ENCODE peak calls at places on chromosomes 16 and 17, in four cellular contexts. H is NB4, T is stomach, Q is RCC 7860. P is an unnamed sample.

GRCh38 chr16:80440691-80441090 is 100.1 kb upstream of the DYNLRB2 start:
- DNase-seq in H (no peak), T (no peak), Q (no peak), P (no peak)

GRCh38 chr16:55058576-55058975 is 127.9 kb downstream of the IRX5 start:
- DNase-seq in H (no peak), T (no peak), Q (no peak), P (no peak)

GRCh38 chr17:34633351-34633750 is 54.0 kb downstream of the TMEM132E start:
- DNase-seq in H (no peak), T (no peak), Q (no peak), P (no peak)

GRCh38 chr17:82356845-82357355 is 2.1 kb upstream of the TEX19 start:
- DNase-seq in H (no peak), T (no peak), Q (no peak), P (no peak)

GRCh38 chr17:39151680-39152058 is 232 bp upstream of the PLXDC1 start:
- DNase-seq in H (no peak), T (no peak), Q (no peak), P (no peak)

GRCh38 chr16:886084-886543 is 84.7 kb downstream of the LMF1 start:
- DNase-seq in H (no peak), T (no peak), Q (no peak), P (no peak)

GRCh38 chr16:50636865-50637374 is 44.2 kb downstream of the SNX20 start:
- DNase-seq in H (no peak), T (no peak), Q (no peak), P (no peak)

GRCh38 chr16:88743693-88744519 is 37.6 kb downstream of the CTU2 start:
- DNase-seq in H (peak), T (peak), Q (peak), P (peak)

GRCh38 chr16:85081765-85082164 is 30.5 kb downstream of the CIBAR2 start:
- DNase-seq in H (no peak), T (no peak), Q (no peak), P (no peak)

GRCh38 chr16:4660454-4661007 is 32.8 kb upstream of the NUDT16L1 start:
- DNase-seq in H (no peak), T (peak), Q (peak), P (no peak)

GRCh38 chr16:85916141-85916890 is 17.4 kb downstream of the IRF8 start:
- DNase-seq in H (no peak), T (peak), Q (peak), P (no peak)

P was measured in progenitor cell of endocrine pancreas.